ENCODE peak calls at places on chromosomes 12 and 14, in six cellular contexts. S is HCT116, U is prostate gland, F is B cell, R is activated B cell treated with CpG ODN at 0.5 μM for 24 hours, W is fibroblast of mammary gland. K is an unnamed sample.

GRCh38 chr14:93906341-93907329 is 20.5 kb upstream of the FAM181A start:
- DNase-seq in S (peak; percentile 63), U (peak; percentile 61), F (peak; percentile 42), R (no peak), W (peak; percentile 37), K (peak; percentile 82)

GRCh38 chr12:128387811-128388422 is 120.9 kb downstream of the TMEM132C start:
- DNase-seq in S (no peak), U (no peak), F (peak; percentile 2), R (no peak), W (peak; percentile 0), K (peak; percentile 51)

GRCh38 chr14:58920230-58920629 is 268.2 kb upstream of the DAAM1 start:
- DNase-seq in S (no peak), U (no peak), F (no peak), R (no peak), W (no peak), K (no peak)

GRCh38 chr12:22307811-22308210 is 26.7 kb downstream of the ST8SIA1 start:
- DNase-seq in S (no peak), U (no peak), F (no peak), R (no peak), W (no peak), K (no peak)

GRCh38 chr12:106090586-106091411 is 48.0 kb downstream of the NUAK1 start:
- DNase-seq in S (no peak), U (no peak), F (no peak), R (no peak), W (peak; percentile 52), K (no peak)

GRCh38 chr12:75641031-75641780 is 129.8 kb upstream of the KRR1 start:
- DNase-seq in S (peak; percentile 93), U (no peak), F (peak; percentile 14), R (no peak), W (peak; percentile 92), K (peak; percentile 73)

GRCh38 chr14:97336179-97336578 is 539.0 kb downstream of the VRK1 start:
- DNase-seq in S (no peak), U (no peak), F (no peak), R (no peak), W (no peak), K (no peak)

GRCh38 chr12:41264281-41264680 is 76.2 kb downstream of the PDZRN4 start:
- DNase-seq in S (no peak), U (no peak), F (no peak), R (no peak), W (peak; percentile 11), K (no peak)

GRCh38 chr12:3772380-3772779 is 19.5 kb upstream of the CRACR2A start:
- DNase-seq in S (no peak), U (no peak), F (no peak), R (no peak), W (peak; percentile 73), K (no peak)

GRCh38 chr12:130754234-130755001 is 38.3 kb upstream of the RIMBP2 start:
- DNase-seq in S (no peak), U (no peak), F (no peak), R (no peak), W (no peak), K (no peak)

GRCh38 chr14:37172936-37173613 is 669 bp upstream of the SLC25A21 start:
- DNase-seq in S (no peak), U (no peak), F (no peak), R (no peak), W (no peak), K (no peak)

GRCh38 chr14:37170993-37171392 is 1.4 kb downstream of the SLC25A21 start:
- DNase-seq in S (no peak), U (no peak), F (no peak), R (no peak), W (no peak), K (no peak)

GRCh38 chr14:37171678-37172023 is 755 bp downstream of the SLC25A21 start:
- DNase-seq in S (no peak), U (no peak), F (no peak), R (no peak), W (no peak), K (no peak)

GRCh38 chr14:37170237-37170636 is 2.2 kb downstream of the SLC25A21 start:
- DNase-seq in S (no peak), U (no peak), F (no peak), R (no peak), W (no peak), K (no peak)

DNA sequence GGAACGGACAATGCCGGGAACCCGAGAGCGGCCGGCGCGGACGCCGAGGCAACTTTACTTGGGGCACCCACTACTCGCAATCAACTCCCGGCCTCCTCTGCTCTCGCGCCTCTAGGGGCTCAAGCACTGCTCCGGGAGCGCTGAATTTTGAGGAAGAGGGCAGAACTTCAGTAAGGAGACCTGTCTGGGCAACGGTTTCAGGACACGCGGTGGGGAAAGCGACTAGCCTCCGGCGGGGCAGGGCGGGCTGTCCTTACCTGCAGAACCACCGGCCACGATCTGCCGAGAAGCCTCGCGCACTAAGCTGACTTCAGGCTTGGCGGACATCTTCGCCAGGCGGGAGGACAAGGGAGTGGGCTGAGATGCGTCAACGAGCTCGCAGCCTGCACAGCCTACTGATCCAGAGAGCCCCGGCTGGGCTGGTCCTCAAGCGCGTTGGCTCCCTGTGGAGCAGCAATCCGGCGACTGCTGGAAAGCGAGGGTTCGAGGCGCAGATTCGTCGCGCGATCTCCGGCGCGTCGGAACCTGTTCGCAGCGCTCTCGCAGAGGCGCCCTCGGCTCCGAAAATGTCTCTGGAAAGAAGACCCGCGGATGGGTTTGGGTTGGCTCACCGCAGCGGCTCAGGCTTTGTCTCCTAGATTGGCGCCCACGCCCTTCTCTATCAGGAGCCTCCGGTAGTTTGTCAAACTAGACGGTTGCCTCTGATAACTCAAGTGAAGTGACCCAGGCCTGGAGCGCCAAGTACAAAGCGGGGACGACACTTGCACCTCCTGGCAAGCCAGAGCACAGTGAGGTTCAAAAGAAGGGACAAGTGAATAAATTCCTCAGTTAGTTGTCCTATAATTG is at the start of gene SLC25A21:
- DNase-seq in S (peak; percentile 71), U (peak; percentile 72), F (no peak), R (no peak), W (peak; percentile 80), K (peak; percentile 5)
- TF ChIP-seq CTCF in S (no peak), U (no peak), F (no peak), R (no peak), W (no peak), K (no peak)

DNA sequence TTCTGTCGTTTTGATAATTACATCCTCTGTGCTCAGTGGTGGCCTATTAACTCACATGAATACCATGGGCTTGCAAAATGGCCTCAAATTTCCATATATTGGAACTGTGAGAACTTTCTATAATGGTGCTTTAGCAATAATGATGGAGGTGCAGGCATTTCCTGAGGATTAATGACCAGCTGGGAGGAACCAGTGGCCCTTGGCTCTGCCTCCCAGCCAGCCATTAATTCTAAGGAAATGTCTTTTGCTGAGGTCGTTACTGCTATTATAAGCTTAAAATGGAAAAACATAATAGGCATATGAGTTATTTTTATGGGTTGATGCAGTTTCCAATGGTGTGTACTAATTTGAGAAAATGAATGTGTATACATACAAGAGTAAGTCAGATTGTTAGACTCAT is 33.6 kb downstream of the HMGA2 start:
- DNase-seq in S (no peak), U (no peak), F (no peak), R (no peak), W (no peak), K (no peak)
- TF ChIP-seq CTCF in S (no peak), U (no peak), F (no peak), R (no peak), W (no peak), K (no peak)

GRCh38 chr14:72554994-72555608 is 338.8 kb downstream of the DPF3 start:
- DNase-seq in S (no peak), U (no peak), F (no peak), R (no peak), W (no peak), K (no peak)
- TF ChIP-seq CTCF in S (no peak), U (no peak), F (no peak), R (no peak), W (no peak), K (no peak)

DNA sequence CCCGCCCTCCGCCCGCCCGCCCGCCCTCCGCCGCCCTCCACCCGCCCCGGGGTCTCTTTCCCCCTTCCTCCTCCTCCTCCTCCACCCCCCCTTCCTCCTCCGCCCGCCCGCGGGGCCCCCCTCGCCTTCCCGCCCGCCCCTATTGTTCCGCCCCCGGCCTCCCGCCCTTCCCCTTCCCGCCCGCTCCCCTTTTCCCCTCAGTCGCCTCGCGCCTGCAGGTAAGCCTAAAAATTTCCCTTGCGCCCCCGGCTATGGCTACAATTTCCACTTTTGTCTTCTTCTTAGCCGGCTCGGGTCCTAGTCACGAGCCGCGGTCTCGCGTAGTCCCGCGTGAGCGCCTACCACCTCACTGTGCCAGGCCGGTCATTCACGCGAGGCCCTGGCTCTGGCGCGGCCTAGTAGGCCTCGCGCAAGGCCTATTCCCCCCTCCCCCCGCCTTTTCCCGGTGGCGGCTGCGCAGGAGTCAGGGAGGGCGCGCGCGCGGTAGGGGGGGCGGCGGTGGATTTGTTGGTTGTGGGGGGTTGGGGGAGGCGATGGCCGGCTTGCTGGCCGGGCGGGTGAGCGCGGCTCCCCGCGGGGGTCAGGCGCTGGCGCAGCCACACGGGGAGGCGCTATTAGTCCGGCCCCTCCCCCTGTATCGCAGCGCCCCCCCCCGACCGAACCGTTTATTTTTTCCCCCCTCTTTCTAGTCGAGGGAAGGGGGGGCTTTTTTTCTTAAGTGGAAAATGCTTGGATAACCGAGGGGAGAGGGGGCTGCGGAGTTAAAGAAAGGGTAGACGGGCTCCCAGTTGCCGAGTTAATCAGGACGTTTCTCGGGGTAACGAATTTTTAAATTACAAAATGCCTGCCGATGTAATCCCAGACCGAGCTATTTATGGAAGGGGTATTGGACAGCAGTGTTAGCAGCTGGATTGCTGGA is 516 bp downstream of the PCBP2 start:
- DNase-seq in S (peak; percentile 64), U (peak; percentile 77), F (peak; percentile 90), R (peak; percentile 81), W (peak; percentile 76), K (peak; percentile 81)
- TF ChIP-seq CTCF in S (peak; percentile 30), U (peak; percentile 60), F (peak; percentile 58), R (no peak), W (no peak), K (peak; percentile 28)

GRCh38 chr12:24630446-24630845 is 318.5 kb downstream of the BCAT1 start:
- DNase-seq in S (no peak), U (no peak), F (no peak), R (no peak), W (peak; percentile 6), K (no peak)
- TF ChIP-seq CTCF in S (no peak), U (no peak), F (no peak), R (no peak), W (peak; percentile 13), K (no peak)

GRCh38 chr12:127106723-127107122 is 1160.2 kb upstream of the TMEM132C start:
- DNase-seq in S (no peak), U (no peak), F (no peak), R (no peak), W (no peak), K (no peak)

GRCh38 chr12:127107744-127108143 is 1159.2 kb upstream of the TMEM132C start:
- DNase-seq in S (no peak), U (no peak), F (no peak), R (no peak), W (no peak), K (no peak)

GRCh38 chr12:127113945-127114344 is 1153.0 kb upstream of the TMEM132C start:
- DNase-seq in S (no peak), U (no peak), F (no peak), R (no peak), W (no peak), K (no peak)

GRCh38 chr12:127108360-127109215 is 1158.4 kb upstream of the TMEM132C start:
- DNase-seq in S (peak; percentile 35), U (peak; percentile 13), F (no peak), R (no peak), W (peak; percentile 74), K (peak; percentile 56)
- TF ChIP-seq CTCF in S (peak; percentile 65), U (peak; percentile 48), F (no peak), R (no peak), W (peak; percentile 83), K (peak; percentile 47)

K was measured in activated CD8-positive, alpha-beta T cell treated with anti-CD3 and anti-CD28 coated beads for 36 hours.